ENCODE peak calls at places on chromosome 2, in seven cellular contexts. One of them, this sample, is unnamed.

GRCh38 chr2:45845566-45845965 is 194.1 kb downstream of the PRKCE start:
- DNase-seq in cardiac muscle cell: no peak
- DNase-seq in CD4-positive, alpha-beta memory T cell: no peak
- DNase-seq in A549: no peak
- DNase-seq in lung: no peak
- DNase-seq in mesenchymal stem cell: no peak
- DNase-seq in cardiac fibroblast: no peak
- DNase-seq in this sample: no peak

GRCh38 chr2:1561793-1562521 is 148.7 kb downstream of the TPO start:
- DNase-seq in lung: no peak
- DNase-seq in mesenchymal stem cell: no peak
- DNase-seq in cardiac muscle cell: no peak
- DNase-seq in cardiac fibroblast: no peak
- DNase-seq in CD4-positive, alpha-beta memory T cell: no peak
- DNase-seq in A549: no peak
- DNase-seq in this sample: no peak

GRCh38 chr2:99697811-99698568 is 208.2 kb upstream of the REV1 start:
- DNase-seq in cardiac muscle cell: no peak
- DNase-seq in cardiac fibroblast: peak
- DNase-seq in CD4-positive, alpha-beta memory T cell: no peak
- DNase-seq in A549: no peak
- DNase-seq in mesenchymal stem cell: peak
- DNase-seq in lung: peak
- DNase-seq in this sample: no peak

GRCh38 chr2:19138264-19138825 is 220.1 kb downstream of the OSR1 start:
- DNase-seq in lung: no peak
- DNase-seq in mesenchymal stem cell: no peak
- DNase-seq in CD4-positive, alpha-beta memory T cell: no peak
- DNase-seq in A549: no peak
- DNase-seq in cardiac fibroblast: no peak
- DNase-seq in cardiac muscle cell: peak
- DNase-seq in this sample: no peak

GRCh38 chr2:33491685-33492084 is 15.2 kb downstream of the RASGRP3 start:
- DNase-seq in lung: no peak
- DNase-seq in cardiac muscle cell: peak
- DNase-seq in A549: no peak
- DNase-seq in CD4-positive, alpha-beta memory T cell: no peak
- DNase-seq in mesenchymal stem cell: no peak
- DNase-seq in cardiac fibroblast: no peak
- DNase-seq in this sample: no peak

GRCh38 chr2:145483854-145484253 is 963.9 kb upstream of the ZEB2 start:
- DNase-seq in mesenchymal stem cell: no peak
- DNase-seq in lung: no peak
- DNase-seq in CD4-positive, alpha-beta memory T cell: no peak
- DNase-seq in cardiac fibroblast: no peak
- DNase-seq in A549: no peak
- DNase-seq in cardiac muscle cell: no peak
- DNase-seq in this sample: no peak

GRCh38 chr2:165196411-165196810 is 7.4 kb downstream of the SCN3A start:
- DNase-seq in cardiac fibroblast: no peak
- DNase-seq in cardiac muscle cell: no peak
- DNase-seq in mesenchymal stem cell: no peak
- DNase-seq in CD4-positive, alpha-beta memory T cell: no peak
- DNase-seq in lung: no peak
- DNase-seq in A549: no peak
- DNase-seq in this sample: no peak

GRCh38 chr2:239930871-239931771 is 94.0 kb downstream of the NDUFA10 start:
- DNase-seq in cardiac muscle cell: no peak
- DNase-seq in cardiac fibroblast: no peak
- DNase-seq in lung: no peak
- DNase-seq in CD4-positive, alpha-beta memory T cell: no peak
- DNase-seq in mesenchymal stem cell: no peak
- DNase-seq in A549: no peak
- DNase-seq in this sample: no peak

GRCh38 chr2:53690876-53691275 is 76.7 kb upstream of the CHAC2 start:
- DNase-seq in cardiac muscle cell: no peak
- DNase-seq in A549: no peak
- DNase-seq in CD4-positive, alpha-beta memory T cell: no peak
- DNase-seq in cardiac fibroblast: no peak
- DNase-seq in lung: no peak
- DNase-seq in mesenchymal stem cell: no peak
- DNase-seq in this sample: no peak

GRCh38 chr2:170643346-170643745 is 71.8 kb upstream of the SP5 start:
- DNase-seq in cardiac fibroblast: no peak
- DNase-seq in lung: no peak
- DNase-seq in CD4-positive, alpha-beta memory T cell: no peak
- DNase-seq in cardiac muscle cell: no peak
- DNase-seq in mesenchymal stem cell: no peak
- DNase-seq in A549: no peak
- DNase-seq in this sample: no peak

GRCh38 chr2:94996401-94997100 is 29.0 kb upstream of the MAL start:
- DNase-seq in cardiac muscle cell: peak
- DNase-seq in CD4-positive, alpha-beta memory T cell: no peak
- DNase-seq in A549: no peak
- DNase-seq in mesenchymal stem cell: no peak
- DNase-seq in cardiac fibroblast: no peak
- DNase-seq in lung: no peak
- DNase-seq in this sample: no peak

GRCh38 chr2:218285604-218286003 is 6.7 kb downstream of the TMBIM1 start:
- DNase-seq in A549: no peak
- DNase-seq in lung: peak
- DNase-seq in cardiac muscle cell: no peak
- DNase-seq in mesenchymal stem cell: no peak
- DNase-seq in CD4-positive, alpha-beta memory T cell: no peak
- DNase-seq in cardiac fibroblast: peak
- DNase-seq in this sample: no peak

GRCh38 chr2:234044157-234044556 is 6.3 kb upstream of the SPP2 start:
- DNase-seq in mesenchymal stem cell: peak
- DNase-seq in cardiac fibroblast: peak
- DNase-seq in lung: no peak
- DNase-seq in CD4-positive, alpha-beta memory T cell: no peak
- DNase-seq in cardiac muscle cell: no peak
- DNase-seq in A549: no peak
- DNase-seq in this sample: no peak

GRCh38 chr2:54952978-54953456 is 97.2 kb downstream of the RTN4 start:
- DNase-seq in A549: no peak
- DNase-seq in lung: no peak
- DNase-seq in mesenchymal stem cell: no peak
- DNase-seq in CD4-positive, alpha-beta memory T cell: no peak
- DNase-seq in cardiac muscle cell: no peak
- DNase-seq in cardiac fibroblast: no peak
- DNase-seq in this sample: no peak

GRCh38 chr2:177397501-177398289 is 5.1 kb downstream of the AGPS start:
- DNase-seq in A549: no peak
- DNase-seq in mesenchymal stem cell: peak
- DNase-seq in lung: no peak
- DNase-seq in cardiac muscle cell: no peak
- DNase-seq in cardiac fibroblast: peak
- DNase-seq in CD4-positive, alpha-beta memory T cell: no peak
- DNase-seq in this sample: no peak

GRCh38 chr2:47534179-47534919 is 131.4 kb downstream of the MSH2 start:
- DNase-seq in cardiac fibroblast: peak
- DNase-seq in mesenchymal stem cell: peak
- DNase-seq in A549: no peak
- DNase-seq in CD4-positive, alpha-beta memory T cell: no peak
- DNase-seq in lung: no peak
- DNase-seq in cardiac muscle cell: no peak
- DNase-seq in this sample: no peak

GRCh38 chr2:878245-878930 is 72.3 kb upstream of the SNTG2 start:
- DNase-seq in lung: no peak
- DNase-seq in CD4-positive, alpha-beta memory T cell: no peak
- DNase-seq in mesenchymal stem cell: no peak
- DNase-seq in A549: no peak
- DNase-seq in cardiac fibroblast: no peak
- DNase-seq in cardiac muscle cell: no peak
- DNase-seq in this sample: no peak

DNA sequence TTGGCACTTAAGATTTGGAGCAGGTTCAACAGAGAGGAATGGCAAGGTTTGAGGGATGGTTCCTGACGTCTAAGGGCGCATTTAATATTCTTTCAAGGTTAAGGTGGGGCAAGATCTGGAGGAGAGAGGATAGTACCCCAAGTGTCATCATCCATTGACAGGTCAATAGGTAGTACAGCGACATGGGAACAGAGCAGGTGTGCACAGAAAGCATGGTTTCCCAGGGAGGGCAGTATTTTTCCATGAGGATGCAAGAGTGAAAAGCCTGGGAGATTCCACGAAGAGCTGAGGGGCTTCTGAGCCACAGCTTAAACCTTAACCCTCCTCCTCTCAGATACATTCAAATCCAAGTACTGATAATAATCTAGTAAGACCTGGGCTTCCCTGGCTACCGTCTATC is 9.1 kb downstream of the HES6 start:
- DNase-seq in cardiac muscle cell: no peak
- DNase-seq in cardiac fibroblast: no peak
- DNase-seq in A549: no peak
- DNase-seq in mesenchymal stem cell: no peak
- DNase-seq in lung: no peak
- DNase-seq in CD4-positive, alpha-beta memory T cell: no peak
- DNase-seq in this sample: no peak
- H3K4me3 ChIP-seq in cardiac muscle cell: no peak
- H3K4me3 ChIP-seq in cardiac fibroblast: no peak
- H3K4me3 ChIP-seq in A549: no peak
- H3K4me3 ChIP-seq in mesenchymal stem cell: no peak
- H3K4me3 ChIP-seq in lung: peak
- H3K4me3 ChIP-seq in CD4-positive, alpha-beta memory T cell: peak
- H3K4me3 ChIP-seq in this sample: no peak

DNA sequence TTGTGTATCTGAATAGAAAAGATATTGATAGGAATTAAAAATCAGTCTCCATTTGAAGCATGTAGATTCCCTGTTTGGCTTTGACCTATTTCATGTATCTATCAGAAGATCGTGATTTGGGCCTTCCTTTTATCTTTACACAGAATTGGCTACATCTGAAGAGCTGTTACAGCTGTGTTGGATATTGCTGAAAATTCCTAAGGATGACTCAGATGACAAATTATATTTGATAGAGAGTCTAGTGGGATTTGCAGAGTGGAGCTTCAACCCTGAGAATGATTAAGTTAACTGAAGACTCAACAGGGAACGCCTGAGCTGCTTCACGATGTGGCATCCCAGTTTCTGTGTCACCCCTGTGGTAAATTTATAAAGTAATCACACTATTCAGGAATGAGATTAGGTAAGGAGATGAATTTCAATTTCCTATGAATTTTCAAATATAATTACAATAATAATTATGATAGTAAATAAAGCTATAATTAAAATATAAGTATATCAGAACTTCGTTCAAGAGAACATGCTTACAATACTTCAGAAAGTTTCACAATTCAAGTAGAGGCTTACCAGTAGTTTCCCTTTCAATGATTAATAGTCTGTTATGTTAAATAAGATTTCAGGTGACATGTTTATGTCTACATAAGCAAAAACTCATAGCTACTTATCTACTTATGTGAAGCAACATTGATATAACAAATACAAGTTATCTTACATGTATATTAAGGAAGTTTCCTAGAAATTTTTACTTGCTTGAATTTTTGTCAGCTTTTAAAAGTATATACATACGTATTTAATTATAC is 4.7 kb upstream of the COL3A1 start:
- DNase-seq in A549: no peak
- DNase-seq in mesenchymal stem cell: peak
- DNase-seq in cardiac muscle cell: no peak
- DNase-seq in lung: no peak
- DNase-seq in CD4-positive, alpha-beta memory T cell: no peak
- DNase-seq in cardiac fibroblast: peak
- DNase-seq in this sample: no peak
- H3K4me3 ChIP-seq in A549: no peak
- H3K4me3 ChIP-seq in mesenchymal stem cell: no peak
- H3K4me3 ChIP-seq in cardiac muscle cell: no peak
- H3K4me3 ChIP-seq in lung: no peak
- H3K4me3 ChIP-seq in CD4-positive, alpha-beta memory T cell: no peak
- H3K4me3 ChIP-seq in cardiac fibroblast: no peak
- H3K4me3 ChIP-seq in this sample: no peak

DNA sequence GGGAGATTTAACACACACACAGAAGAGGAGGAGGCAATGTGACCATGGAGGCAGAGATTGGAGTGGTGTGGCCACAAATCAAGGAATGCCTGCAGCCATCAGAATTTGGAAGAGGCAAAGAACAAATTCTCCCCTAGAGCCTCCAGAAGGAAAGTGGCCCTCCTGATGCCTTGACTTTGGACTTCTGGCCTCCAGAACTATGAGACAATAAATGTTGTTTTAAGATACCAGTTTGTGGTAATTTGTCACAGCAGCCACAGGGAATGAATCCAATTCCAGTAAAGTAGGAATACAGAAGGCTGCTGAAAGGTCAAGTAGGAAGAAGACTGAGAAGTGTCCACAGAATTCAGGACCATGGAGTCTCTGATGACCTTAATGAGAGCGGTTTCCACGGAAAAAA is 18.1 kb downstream of the PAIP2B start:
- DNase-seq in lung: no peak
- DNase-seq in CD4-positive, alpha-beta memory T cell: no peak
- DNase-seq in mesenchymal stem cell: no peak
- DNase-seq in cardiac muscle cell: no peak
- DNase-seq in cardiac fibroblast: no peak
- DNase-seq in A549: no peak
- DNase-seq in this sample: no peak
- H3K4me3 ChIP-seq in lung: no peak
- H3K4me3 ChIP-seq in CD4-positive, alpha-beta memory T cell: no peak
- H3K4me3 ChIP-seq in mesenchymal stem cell: no peak
- H3K4me3 ChIP-seq in cardiac muscle cell: no peak
- H3K4me3 ChIP-seq in cardiac fibroblast: no peak
- H3K4me3 ChIP-seq in A549: no peak
- H3K4me3 ChIP-seq in this sample: no peak

GRCh38 chr2:16259010-16259409 is 318.7 kb downstream of the MYCN start:
- DNase-seq in CD4-positive, alpha-beta memory T cell: no peak
- DNase-seq in cardiac fibroblast: no peak
- DNase-seq in A549: no peak
- DNase-seq in mesenchymal stem cell: no peak
- DNase-seq in lung: no peak
- DNase-seq in cardiac muscle cell: no peak
- DNase-seq in this sample: no peak
- H3K4me3 ChIP-seq in CD4-positive, alpha-beta memory T cell: no peak
- H3K4me3 ChIP-seq in cardiac fibroblast: no peak
- H3K4me3 ChIP-seq in A549: no peak
- H3K4me3 ChIP-seq in mesenchymal stem cell: no peak
- H3K4me3 ChIP-seq in lung: no peak
- H3K4me3 ChIP-seq in cardiac muscle cell: no peak
- H3K4me3 ChIP-seq in this sample: no peak

GRCh38 chr2:142989276-142990204 is 112.1 kb downstream of the KYNU start:
- DNase-seq in CD4-positive, alpha-beta memory T cell: peak
- DNase-seq in cardiac fibroblast: peak
- DNase-seq in lung: no peak
- DNase-seq in mesenchymal stem cell: peak
- DNase-seq in A549: peak
- DNase-seq in cardiac muscle cell: peak
- DNase-seq in this sample: peak
- H3K4me3 ChIP-seq in CD4-positive, alpha-beta memory T cell: no peak
- H3K4me3 ChIP-seq in cardiac fibroblast: no peak
- H3K4me3 ChIP-seq in lung: no peak
- H3K4me3 ChIP-seq in mesenchymal stem cell: no peak
- H3K4me3 ChIP-seq in A549: no peak
- H3K4me3 ChIP-seq in cardiac muscle cell: no peak
- H3K4me3 ChIP-seq in this sample: no peak

GRCh38 chr2:207166349-207167128 is 791 bp upstream of the KLF7 start:
- DNase-seq in CD4-positive, alpha-beta memory T cell: peak
- DNase-seq in lung: peak
- DNase-seq in cardiac muscle cell: peak
- DNase-seq in mesenchymal stem cell: peak
- DNase-seq in A549: peak
- DNase-seq in cardiac fibroblast: peak
- DNase-seq in this sample: peak
- H3K4me3 ChIP-seq in CD4-positive, alpha-beta memory T cell: peak
- H3K4me3 ChIP-seq in lung: peak
- H3K4me3 ChIP-seq in cardiac muscle cell: peak
- H3K4me3 ChIP-seq in mesenchymal stem cell: peak
- H3K4me3 ChIP-seq in A549: peak
- H3K4me3 ChIP-seq in cardiac fibroblast: peak
- H3K4me3 ChIP-seq in this sample: peak

GRCh38 chr2:17539596-17539992 is 902 bp upstream of the VSNL1 start:
- DNase-seq in mesenchymal stem cell: peak
- DNase-seq in CD4-positive, alpha-beta memory T cell: no peak
- DNase-seq in A549: no peak
- DNase-seq in cardiac muscle cell: peak
- DNase-seq in cardiac fibroblast: peak
- DNase-seq in lung: no peak
- DNase-seq in this sample: no peak
- H3K4me3 ChIP-seq in mesenchymal stem cell: peak
- H3K4me3 ChIP-seq in CD4-positive, alpha-beta memory T cell: no peak
- H3K4me3 ChIP-seq in A549: peak
- H3K4me3 ChIP-seq in cardiac muscle cell: peak
- H3K4me3 ChIP-seq in cardiac fibroblast: peak
- H3K4me3 ChIP-seq in lung: peak
- H3K4me3 ChIP-seq in this sample: no peak

This sample was measured in Jurkat, Clone E6-1.